ENCODE peak calls at places on chromosome 2, in nine cellular contexts. X is colonic mucosa; Z is tibial nerve; P is CD8-positive, alpha-beta T cell; F is CD8-positive, alpha-beta memory T cell; G is psoas muscle; S is mucosa of descending colon; R is right cardiac atrium; J is endodermal cell. Y is an unnamed sample. For H3K4me1, the result is how much of the 10 kb centered on the place peaks cover.

GRCh38 chr2:197405582-197405981 is 29.2 kb downstream of the SF3B1 start:
- DNase-seq in X (no peak), Z (no peak), P (no peak), F (no peak), G (no peak), S (no peak), R (no peak), J (no peak), Y (no peak)

GRCh38 chr2:201866643-201867310 is 60.4 kb downstream of the CDK15 start:
- DNase-seq in X (no peak), Z (no peak), P (no peak), F (no peak), G (no peak), S (no peak), R (no peak), J (peak), Y (no peak)

GRCh38 chr2:33377048-33377447 is 99.4 kb upstream of the RASGRP3 start:
- DNase-seq in X (no peak), Z (peak), P (no peak), F (no peak), G (peak), S (no peak), R (no peak), J (no peak), Y (no peak)

GRCh38 chr2:172200495-172201085 is 97.9 kb upstream of the DLX2 start:
- DNase-seq in X (peak), Z (no peak), P (no peak), F (no peak), G (no peak), S (no peak), R (no peak), J (peak), Y (no peak)

GRCh38 chr2:121286506-121286905 is 1.5 kb upstream of the TFCP2L1 start:
- DNase-seq in X (no peak), Z (no peak), P (no peak), F (no peak), G (no peak), S (no peak), R (no peak), J (no peak), Y (no peak)

GRCh38 chr2:177551989-177552413 is 159.4 kb downstream of the AGPS start:
- DNase-seq in X (peak), Z (no peak), P (no peak), F (no peak), G (no peak), S (no peak), R (peak), J (no peak), Y (no peak)

GRCh38 chr2:74792282-74792681 is 41.6 kb upstream of the HK2 start:
- DNase-seq in X (no peak), Z (no peak), P (no peak), F (no peak), G (no peak), S (no peak), R (no peak), J (no peak), Y (no peak)

GRCh38 chr2:29425866-29426265 is 310.7 kb downstream of the CLIP4 start:
- DNase-seq in X (no peak), Z (no peak), P (no peak), F (no peak), G (no peak), S (no peak), R (no peak), J (no peak), Y (no peak)

GRCh38 chr2:190592831-190593230 is 56.1 kb upstream of the NAB1 start:
- DNase-seq in X (no peak), Z (no peak), P (no peak), F (no peak), G (no peak), S (no peak), R (no peak), J (no peak), Y (no peak)

GRCh38 chr2:62741954-62742722 is 36.6 kb downstream of the EHBP1 start:
- DNase-seq in X (no peak), Z (no peak), P (no peak), F (no peak), G (no peak), S (no peak), R (no peak), J (no peak), Y (no peak)

GRCh38 chr2:225090746-225091145 is 48.5 kb upstream of the DOCK10 start:
- DNase-seq in X (no peak), Z (no peak), P (no peak), F (no peak), G (no peak), S (no peak), R (no peak), J (no peak), Y (no peak)

GRCh38 chr2:65416945-65417344 is 15.5 kb downstream of the SPRED2 start:
- DNase-seq in X (peak), Z (no peak), P (no peak), F (no peak), G (no peak), S (peak), R (no peak), J (no peak), Y (peak)

GRCh38 chr2:136319227-136319626 is 201.3 kb upstream of the CXCR4 start:
- DNase-seq in X (no peak), Z (no peak), P (no peak), F (no peak), G (no peak), S (no peak), R (no peak), J (peak), Y (no peak)

GRCh38 chr2:237733677-237734300 is 64.8 kb upstream of the RBM44 start:
- DNase-seq in X (no peak), Z (no peak), P (no peak), F (no peak), G (no peak), S (no peak), R (peak), J (peak), Y (no peak)

GRCh38 chr2:33529771-33530481 is 53.5 kb downstream of the RASGRP3 start:
- DNase-seq in X (no peak), Z (no peak), P (no peak), F (no peak), G (no peak), S (no peak), R (no peak), J (no peak), Y (no peak)

GRCh38 chr2:10444463-10444862 is 3.7 kb downstream of the ODC1 start:
- DNase-seq in X (no peak), Z (no peak), P (no peak), F (no peak), G (no peak), S (no peak), R (no peak), J (no peak), Y (no peak)

GRCh38 chr2:30365201-30365600 is 81.8 kb upstream of the LCLAT1 start:
- DNase-seq in X (no peak), Z (no peak), P (no peak), F (no peak), G (no peak), S (no peak), R (no peak), J (no peak), Y (no peak)

GRCh38 chr2:26637811-26638310 is 3.3 kb downstream of the CIB4 start:
- DNase-seq in X (no peak), Z (no peak), P (no peak), F (no peak), G (no peak), S (no peak), R (no peak), J (peak), Y (no peak)

GRCh38 chr2:215188078-215188477 is 49.7 kb upstream of the ABCA12 start:
- DNase-seq in X (no peak), Z (no peak), P (no peak), F (no peak), G (no peak), S (no peak), R (no peak), J (no peak), Y (no peak)

GRCh38 chr2:71672011-71672639 is 218.8 kb downstream of the DYSF start:
- DNase-seq in X (peak), Z (no peak), P (no peak), F (no peak), G (no peak), S (no peak), R (peak), J (peak), Y (no peak)

GRCh38 chr2:127841466-127842178 is 16.3 kb downstream of the POLR2D start:
- DNase-seq in X (no peak), Z (no peak), P (no peak), F (no peak), G (no peak), S (no peak), R (no peak), J (no peak), Y (no peak)

GRCh38 chr2:97747716-97748115 is 34.3 kb downstream of the ZAP70 start:
- DNase-seq in X (no peak), Z (no peak), P (no peak), F (no peak), G (no peak), S (no peak), R (no peak), J (no peak), Y (no peak)

GRCh38 chr2:217420868-217421267 is 561.0 kb upstream of the TNP1 start:
- DNase-seq in X (no peak), Z (no peak), P (no peak), F (no peak), G (no peak), S (no peak), R (no peak), J (no peak), Y (no peak)

GRCh38 chr2:230441188-230441897 is 25.3 kb downstream of the SP100 start:
- DNase-seq in X (no peak), Z (no peak), P (peak), F (peak), G (no peak), S (peak), R (no peak), J (no peak), Y (peak)

GRCh38 chr2:27638023-27638637 is 9.3 kb downstream of the GPN1 start:
- DNase-seq in X (no peak), Z (no peak), P (no peak), F (no peak), G (no peak), S (no peak), R (no peak), J (no peak), Y (no peak)

GRCh38 chr2:100222844-100223243 is 80.5 kb upstream of the AFF3 start:
- DNase-seq in X (no peak), Z (no peak), P (no peak), F (no peak), G (no peak), S (no peak), R (no peak), J (no peak), Y (no peak)

GRCh38 chr2:55309441-55309840 is 40.4 kb upstream of the MTIF2 start:
- DNase-seq in X (no peak), Z (no peak), P (no peak), F (no peak), G (no peak), S (no peak), R (no peak), J (no peak), Y (no peak)

GRCh38 chr2:28981620-28982371 is 698 bp downstream of the TOGARAM2 start:
- DNase-seq in X (no peak), Z (no peak), P (no peak), F (no peak), G (no peak), S (no peak), R (peak), J (no peak), Y (no peak)

GRCh38 chr2:47503481-47504070 is 100.6 kb downstream of the MSH2 start:
- DNase-seq in X (no peak), Z (no peak), P (no peak), F (no peak), G (no peak), S (no peak), R (no peak), J (peak), Y (no peak)

GRCh38 chr2:119659601-119660342 is 19.2 kb upstream of the TMEM177 start:
- DNase-seq in X (peak), Z (no peak), P (no peak), F (peak), G (peak), S (no peak), R (no peak), J (peak), Y (peak)

GRCh38 chr2:148876589-148877402 is 1.8 kb downstream of the KIF5C start:
- DNase-seq in X (peak), Z (no peak), P (no peak), F (peak), G (no peak), S (peak), R (peak), J (peak), Y (peak)

GRCh38 chr2:132668189-132668833 is 1.7 kb downstream of the LYPD1 start:
- DNase-seq in X (no peak), Z (no peak), P (no peak), F (no peak), G (no peak), S (no peak), R (no peak), J (peak), Y (no peak)
- H3K4me3 ChIP-seq in X (no peak), Z (peak), P (no peak), F (no peak), G (peak), S (no peak), R (no peak), J (peak), Y (no peak)

GRCh38 chr2:236334122-236334876 is 70.1 kb upstream of the ASB18 start:
- DNase-seq in X (no peak), Z (no peak), P (no peak), F (no peak), G (peak), S (no peak), R (peak), J (no peak), Y (no peak)

GRCh38 chr2:236335696-236336574 is 71.7 kb upstream of the ASB18 start:
- DNase-seq in X (no peak), Z (no peak), P (no peak), F (no peak), G (no peak), S (no peak), R (no peak), J (no peak), Y (no peak)

GRCh38 chr2:236337465-236338325 is 73.5 kb upstream of the ASB18 start:
- DNase-seq in X (no peak), Z (no peak), P (no peak), F (no peak), G (no peak), S (no peak), R (no peak), J (no peak), Y (no peak)

GRCh38 chr2:236338495-236339184 is 74.4 kb upstream of the ASB18 start:
- DNase-seq in X (no peak), Z (no peak), P (no peak), F (no peak), G (no peak), S (no peak), R (peak), J (peak), Y (no peak)

GRCh38 chr2:236336575-236337464 is 72.6 kb upstream of the ASB18 start:
- DNase-seq in X (no peak), Z (no peak), P (no peak), F (no peak), G (no peak), S (no peak), R (no peak), J (no peak), Y (no peak)
- H3K4me1 ChIP-seq in X (under half), Z (under half), P (under half), F (under half), G (under half), S (under half), R (under half), J (under half), Y (under half)

GRCh38 chr2:112273349-112273748 is 2.0 kb upstream of the ZC3H6 start:
- DNase-seq in X (no peak), Z (no peak), P (no peak), F (no peak), G (no peak), S (no peak), R (no peak), J (no peak), Y (no peak)

GRCh38 chr2:112275887-112276773 is 733 bp downstream of the ZC3H6 start:
- DNase-seq in X (peak), Z (peak), P (peak), F (peak), G (peak), S (peak), R (peak), J (peak), Y (peak)

GRCh38 chr2:112275314-112275886 is at the start of gene ZC3H6:
- DNase-seq in X (peak), Z (peak), P (peak), F (peak), G (peak), S (peak), R (peak), J (peak), Y (peak)

GRCh38 chr2:112276954-112277353 is 1.6 kb downstream of the ZC3H6 start:
- DNase-seq in X (no peak), Z (no peak), P (no peak), F (no peak), G (no peak), S (no peak), R (no peak), J (no peak), Y (no peak)

GRCh38 chr2:112277591-112278220 is 2.3 kb downstream of the ZC3H6 start:
- DNase-seq in X (no peak), Z (no peak), P (no peak), F (no peak), G (no peak), S (no peak), R (no peak), J (no peak), Y (peak)
- H3K4me3 ChIP-seq in X (no peak), Z (no peak), P (no peak), F (no peak), G (no peak), S (no peak), R (no peak), J (no peak), Y (no peak)

GRCh38 chr2:200787351-200788128 is 24.2 kb upstream of the BZW1 start:
- DNase-seq in X (no peak), Z (no peak), P (no peak), F (no peak), G (no peak), S (no peak), R (no peak), J (no peak), Y (no peak)
- H3K4me1 ChIP-seq in X (under half), Z (under half), P (under half), F (under half), G (under half), S (under half), R (under half), J (under half), Y (under half)

GRCh38 chr2:241869087-241869961 is at the start of gene RTP5:
- DNase-seq in X (no peak), Z (no peak), P (no peak), F (no peak), G (no peak), S (peak), R (peak), J (no peak), Y (no peak)

GRCh38 chr2:241868661-241869081 is 858 bp upstream of the RTP5 start:
- DNase-seq in X (no peak), Z (no peak), P (no peak), F (peak), G (peak), S (peak), R (peak), J (no peak), Y (no peak)

GRCh38 chr2:241866896-241867631 is 2.5 kb upstream of the RTP5 start:
- DNase-seq in X (no peak), Z (no peak), P (no peak), F (no peak), G (peak), S (peak), R (peak), J (no peak), Y (no peak)

GRCh38 chr2:241865957-241866858 is 3.3 kb upstream of the RTP5 start:
- DNase-seq in X (no peak), Z (no peak), P (no peak), F (no peak), G (peak), S (peak), R (peak), J (peak), Y (no peak)

DNA sequence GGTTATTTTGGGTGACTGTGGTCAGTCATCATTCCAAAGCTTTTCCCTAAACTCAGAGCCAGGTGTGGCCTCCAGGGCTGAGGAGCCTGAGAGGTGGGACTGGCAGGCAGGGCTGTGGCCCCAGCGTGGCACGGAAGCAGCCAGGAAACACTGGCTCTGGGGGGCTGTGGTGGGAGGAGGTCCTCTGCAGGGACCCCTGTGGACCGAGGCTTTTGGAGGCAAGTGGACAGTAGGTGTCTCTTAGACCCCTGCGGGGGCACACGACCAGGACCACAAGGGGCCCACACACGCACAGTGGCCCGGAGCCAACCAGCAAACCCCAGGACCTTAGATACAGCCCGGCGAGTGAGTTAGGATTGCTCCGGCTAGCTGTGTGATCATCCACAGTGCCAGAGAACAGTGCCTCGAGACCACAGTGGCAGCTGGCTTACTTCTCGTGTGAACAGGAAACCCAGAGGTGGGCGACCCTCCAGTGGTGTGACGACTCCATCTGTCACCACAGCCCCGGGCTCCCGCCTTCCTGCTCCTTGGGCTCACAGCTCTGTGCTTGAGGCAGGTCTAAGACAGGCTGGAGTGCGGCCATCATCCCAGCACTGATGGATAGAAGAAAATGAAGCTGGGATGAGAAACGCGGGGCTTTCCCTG is 1.6 kb upstream of the RTP5 start:
- DNase-seq in X (no peak), Z (no peak), P (no peak), F (peak), G (peak), S (peak), R (peak), J (no peak), Y (peak)
- H3K4me3 ChIP-seq in X (no peak), Z (no peak), P (peak), F (peak), G (no peak), S (no peak), R (no peak), J (no peak), Y (peak)

DNA sequence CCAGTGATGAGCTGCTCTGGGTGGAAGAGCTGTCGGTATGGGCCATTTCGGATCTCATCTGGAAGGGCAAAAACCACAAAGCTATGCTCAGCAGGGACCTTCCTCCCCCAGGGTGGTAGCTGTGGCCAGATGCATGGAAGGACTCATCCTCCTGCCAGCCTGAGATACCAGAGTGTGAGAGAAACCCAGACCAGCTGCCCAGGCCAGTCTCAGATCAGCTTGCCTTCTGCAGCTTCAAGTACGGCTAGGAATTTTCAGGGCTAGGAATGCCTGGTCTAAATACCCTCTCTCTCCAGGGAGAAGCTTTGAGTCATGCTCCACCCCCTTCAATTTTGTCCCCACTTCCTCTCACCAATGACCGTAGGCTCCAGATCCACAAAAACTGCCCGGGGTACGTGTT is 1.4 kb upstream of the TUBA4B start:
- DNase-seq in X (no peak), Z (no peak), P (no peak), F (no peak), G (no peak), S (no peak), R (no peak), J (no peak), Y (no peak)
- H3K4me1 ChIP-seq in X (under half), Z (under half), P (half or more), F (half or more), G (under half), S (half or more), R (under half), J (under half), Y (half or more)

GRCh38 chr2:111703759-111704158 is 180.2 kb downstream of the ANAPC1 start:
- DNase-seq in X (peak), Z (no peak), P (no peak), F (no peak), G (peak), S (no peak), R (no peak), J (peak), Y (no peak)

GRCh38 chr2:111702809-111703196 is 181.2 kb downstream of the ANAPC1 start:
- DNase-seq in X (no peak), Z (no peak), P (no peak), F (no peak), G (no peak), S (no peak), R (no peak), J (no peak), Y (no peak)

GRCh38 chr2:111701798-111702118 is 182.2 kb downstream of the ANAPC1 start:
- DNase-seq in X (peak), Z (no peak), P (no peak), F (no peak), G (no peak), S (no peak), R (no peak), J (no peak), Y (no peak)

GRCh38 chr2:111701266-111701665 is 182.7 kb downstream of the ANAPC1 start:
- DNase-seq in X (no peak), Z (no peak), P (no peak), F (no peak), G (no peak), S (no peak), R (no peak), J (peak), Y (no peak)

GRCh38 chr2:111702119-111702808 is 181.7 kb downstream of the ANAPC1 start:
- DNase-seq in X (peak), Z (no peak), P (peak), F (peak), G (peak), S (no peak), R (no peak), J (peak), Y (no peak)
- H3K4me3 ChIP-seq in X (no peak), Z (no peak), P (no peak), F (no peak), G (no peak), S (no peak), R (no peak), J (no peak), Y (no peak)

Y was measured in CD4-positive, alpha-beta memory T cell.